ENCODE peak calls at places on chromosomes 6 and 20, in ten cellular contexts. One of them, this sample, is unnamed.

GRCh38 chr6:64932486-64932885 is 774.5 kb downstream of the EYS start:
- DNase-seq in CD8-positive, alpha-beta T cell: no peak
- DNase-seq in upper lobe of right lung: no peak
- DNase-seq in AG04450: no peak
- DNase-seq in A549: no peak
- DNase-seq in CD4-positive, alpha-beta memory T cell: no peak
- DNase-seq in bronchial epithelial cell: peak
- DNase-seq in Karpas-422: no peak
- DNase-seq in fibroblast of the aortic adventitia: no peak
- DNase-seq in epithelial cell of esophagus: peak
- DNase-seq in this sample: no peak

GRCh38 chr6:105746539-105746938 is 339.6 kb upstream of the PRDM1 start:
- DNase-seq in CD8-positive, alpha-beta T cell: no peak
- DNase-seq in upper lobe of right lung: no peak
- DNase-seq in AG04450: no peak
- DNase-seq in A549: no peak
- DNase-seq in CD4-positive, alpha-beta memory T cell: no peak
- DNase-seq in bronchial epithelial cell: no peak
- DNase-seq in Karpas-422: no peak
- DNase-seq in fibroblast of the aortic adventitia: no peak
- DNase-seq in epithelial cell of esophagus: no peak
- DNase-seq in this sample: no peak

GRCh38 chr20:62714006-62714405 is 5.4 kb downstream of the NTSR1 start:
- DNase-seq in CD8-positive, alpha-beta T cell: no peak
- DNase-seq in upper lobe of right lung: no peak
- DNase-seq in AG04450: no peak
- DNase-seq in A549: no peak
- DNase-seq in CD4-positive, alpha-beta memory T cell: no peak
- DNase-seq in bronchial epithelial cell: no peak
- DNase-seq in Karpas-422: no peak
- DNase-seq in fibroblast of the aortic adventitia: no peak
- DNase-seq in epithelial cell of esophagus: no peak
- DNase-seq in this sample: no peak

GRCh38 chr20:46350201-46350985 is 42.1 kb upstream of the CDH22 start:
- DNase-seq in CD8-positive, alpha-beta T cell: no peak
- DNase-seq in upper lobe of right lung: no peak
- DNase-seq in AG04450: peak
- DNase-seq in A549: peak
- DNase-seq in CD4-positive, alpha-beta memory T cell: no peak
- DNase-seq in bronchial epithelial cell: peak
- DNase-seq in Karpas-422: peak
- DNase-seq in fibroblast of the aortic adventitia: peak
- DNase-seq in epithelial cell of esophagus: peak
- DNase-seq in this sample: peak

GRCh38 chr6:161439093-161439492 is 165.2 kb upstream of the AGPAT4 start:
- DNase-seq in CD8-positive, alpha-beta T cell: no peak
- DNase-seq in upper lobe of right lung: no peak
- DNase-seq in AG04450: peak
- DNase-seq in A549: peak
- DNase-seq in CD4-positive, alpha-beta memory T cell: no peak
- DNase-seq in bronchial epithelial cell: peak
- DNase-seq in Karpas-422: no peak
- DNase-seq in fibroblast of the aortic adventitia: peak
- DNase-seq in epithelial cell of esophagus: peak
- DNase-seq in this sample: no peak

GRCh38 chr20:40945754-40946451 is 82.7 kb upstream of the TOP1 start:
- DNase-seq in CD8-positive, alpha-beta T cell: no peak
- DNase-seq in upper lobe of right lung: no peak
- DNase-seq in AG04450: no peak
- DNase-seq in A549: peak
- DNase-seq in CD4-positive, alpha-beta memory T cell: no peak
- DNase-seq in bronchial epithelial cell: peak
- DNase-seq in Karpas-422: peak
- DNase-seq in fibroblast of the aortic adventitia: peak
- DNase-seq in epithelial cell of esophagus: peak
- DNase-seq in this sample: no peak

GRCh38 chr20:62445553-62446340 is 18.4 kb upstream of the RBBP8NL start:
- DNase-seq in CD8-positive, alpha-beta T cell: no peak
- DNase-seq in upper lobe of right lung: no peak
- DNase-seq in AG04450: no peak
- DNase-seq in A549: no peak
- DNase-seq in CD4-positive, alpha-beta memory T cell: no peak
- DNase-seq in bronchial epithelial cell: no peak
- DNase-seq in Karpas-422: no peak
- DNase-seq in fibroblast of the aortic adventitia: no peak
- DNase-seq in epithelial cell of esophagus: no peak
- DNase-seq in this sample: no peak

GRCh38 chr20:10863337-10864060 is 189.7 kb upstream of the JAG1 start:
- DNase-seq in CD8-positive, alpha-beta T cell: no peak
- DNase-seq in upper lobe of right lung: no peak
- DNase-seq in AG04450: peak
- DNase-seq in A549: peak
- DNase-seq in CD4-positive, alpha-beta memory T cell: no peak
- DNase-seq in bronchial epithelial cell: peak
- DNase-seq in Karpas-422: no peak
- DNase-seq in fibroblast of the aortic adventitia: peak
- DNase-seq in epithelial cell of esophagus: peak
- DNase-seq in this sample: no peak

GRCh38 chr6:169292340-169293124 is 38.9 kb upstream of the THBS2 start:
- DNase-seq in CD8-positive, alpha-beta T cell: no peak
- DNase-seq in upper lobe of right lung: no peak
- DNase-seq in AG04450: peak
- DNase-seq in A549: peak
- DNase-seq in CD4-positive, alpha-beta memory T cell: no peak
- DNase-seq in bronchial epithelial cell: peak
- DNase-seq in Karpas-422: no peak
- DNase-seq in fibroblast of the aortic adventitia: peak
- DNase-seq in epithelial cell of esophagus: peak
- DNase-seq in this sample: no peak

GRCh38 chr6:24274441-24275083 is 83.3 kb downstream of the DCDC2 start:
- DNase-seq in CD8-positive, alpha-beta T cell: no peak
- DNase-seq in upper lobe of right lung: no peak
- DNase-seq in AG04450: no peak
- DNase-seq in A549: peak
- DNase-seq in CD4-positive, alpha-beta memory T cell: no peak
- DNase-seq in bronchial epithelial cell: peak
- DNase-seq in Karpas-422: peak
- DNase-seq in fibroblast of the aortic adventitia: peak
- DNase-seq in epithelial cell of esophagus: peak
- DNase-seq in this sample: no peak

GRCh38 chr20:50353289-50353961 is 156.8 kb upstream of the PTPN1 start:
- DNase-seq in CD8-positive, alpha-beta T cell: no peak
- DNase-seq in upper lobe of right lung: no peak
- DNase-seq in AG04450: no peak
- DNase-seq in A549: no peak
- DNase-seq in CD4-positive, alpha-beta memory T cell: no peak
- DNase-seq in bronchial epithelial cell: no peak
- DNase-seq in Karpas-422: no peak
- DNase-seq in fibroblast of the aortic adventitia: no peak
- DNase-seq in epithelial cell of esophagus: no peak
- DNase-seq in this sample: no peak

GRCh38 chr6:168050861-168051586 is 28.0 kb downstream of the FRMD1 start:
- DNase-seq in CD8-positive, alpha-beta T cell: no peak
- DNase-seq in upper lobe of right lung: no peak
- DNase-seq in AG04450: no peak
- DNase-seq in A549: peak
- DNase-seq in CD4-positive, alpha-beta memory T cell: no peak
- DNase-seq in bronchial epithelial cell: no peak
- DNase-seq in Karpas-422: no peak
- DNase-seq in fibroblast of the aortic adventitia: no peak
- DNase-seq in epithelial cell of esophagus: no peak
- DNase-seq in this sample: no peak

GRCh38 chr6:15026832-15027231 is 219.0 kb upstream of the JARID2 start:
- DNase-seq in CD8-positive, alpha-beta T cell: no peak
- DNase-seq in upper lobe of right lung: no peak
- DNase-seq in AG04450: peak
- DNase-seq in A549: peak
- DNase-seq in CD4-positive, alpha-beta memory T cell: no peak
- DNase-seq in bronchial epithelial cell: peak
- DNase-seq in Karpas-422: no peak
- DNase-seq in fibroblast of the aortic adventitia: peak
- DNase-seq in epithelial cell of esophagus: peak
- DNase-seq in this sample: no peak

GRCh38 chr6:107673076-107673494 is 151.0 kb downstream of the SCML4 start:
- DNase-seq in CD8-positive, alpha-beta T cell: no peak
- DNase-seq in upper lobe of right lung: no peak
- DNase-seq in AG04450: no peak
- DNase-seq in A549: no peak
- DNase-seq in CD4-positive, alpha-beta memory T cell: no peak
- DNase-seq in bronchial epithelial cell: no peak
- DNase-seq in Karpas-422: no peak
- DNase-seq in fibroblast of the aortic adventitia: no peak
- DNase-seq in epithelial cell of esophagus: no peak
- DNase-seq in this sample: no peak

GRCh38 chr6:148885920-148886845 is 139.4 kb downstream of the UST start:
- DNase-seq in CD8-positive, alpha-beta T cell: no peak
- DNase-seq in upper lobe of right lung: no peak
- DNase-seq in AG04450: no peak
- DNase-seq in A549: no peak
- DNase-seq in CD4-positive, alpha-beta memory T cell: no peak
- DNase-seq in bronchial epithelial cell: peak
- DNase-seq in Karpas-422: no peak
- DNase-seq in fibroblast of the aortic adventitia: no peak
- DNase-seq in epithelial cell of esophagus: peak
- DNase-seq in this sample: no peak

GRCh38 chr6:6003334-6004146 is 3.2 kb downstream of the NRN1 start:
- DNase-seq in CD8-positive, alpha-beta T cell: no peak
- DNase-seq in upper lobe of right lung: no peak
- DNase-seq in AG04450: no peak
- DNase-seq in A549: no peak
- DNase-seq in CD4-positive, alpha-beta memory T cell: peak
- DNase-seq in bronchial epithelial cell: no peak
- DNase-seq in Karpas-422: peak
- DNase-seq in fibroblast of the aortic adventitia: no peak
- DNase-seq in epithelial cell of esophagus: no peak
- DNase-seq in this sample: no peak
- H3K4me3 ChIP-seq in CD8-positive, alpha-beta T cell: peak
- H3K4me3 ChIP-seq in upper lobe of right lung: peak
- H3K4me3 ChIP-seq in AG04450: no peak
- H3K4me3 ChIP-seq in A549: peak
- H3K4me3 ChIP-seq in CD4-positive, alpha-beta memory T cell: peak
- H3K4me3 ChIP-seq in bronchial epithelial cell: no peak
- H3K4me3 ChIP-seq in Karpas-422: no peak
- H3K4me3 ChIP-seq in fibroblast of the aortic adventitia: no peak
- H3K4me3 ChIP-seq in epithelial cell of esophagus: no peak
- H3K4me3 ChIP-seq in this sample: peak

GRCh38 chr6:53067307-53067706 is 2.1 kb downstream of the FBXO9 start:
- DNase-seq in CD8-positive, alpha-beta T cell: no peak
- DNase-seq in upper lobe of right lung: no peak
- DNase-seq in AG04450: no peak
- DNase-seq in A549: no peak
- DNase-seq in CD4-positive, alpha-beta memory T cell: no peak
- DNase-seq in bronchial epithelial cell: no peak
- DNase-seq in Karpas-422: no peak
- DNase-seq in fibroblast of the aortic adventitia: peak
- DNase-seq in epithelial cell of esophagus: no peak
- DNase-seq in this sample: no peak

GRCh38 chr6:53066874-53067273 is 1.7 kb downstream of the FBXO9 start:
- DNase-seq in CD8-positive, alpha-beta T cell: no peak
- DNase-seq in upper lobe of right lung: no peak
- DNase-seq in AG04450: no peak
- DNase-seq in A549: no peak
- DNase-seq in CD4-positive, alpha-beta memory T cell: no peak
- DNase-seq in bronchial epithelial cell: no peak
- DNase-seq in Karpas-422: no peak
- DNase-seq in fibroblast of the aortic adventitia: no peak
- DNase-seq in epithelial cell of esophagus: no peak
- DNase-seq in this sample: no peak

GRCh38 chr6:53066059-53066406 is 829 bp downstream of the FBXO9 start:
- DNase-seq in CD8-positive, alpha-beta T cell: peak
- DNase-seq in upper lobe of right lung: peak
- DNase-seq in AG04450: no peak
- DNase-seq in A549: peak
- DNase-seq in CD4-positive, alpha-beta memory T cell: peak
- DNase-seq in bronchial epithelial cell: no peak
- DNase-seq in Karpas-422: peak
- DNase-seq in fibroblast of the aortic adventitia: peak
- DNase-seq in epithelial cell of esophagus: peak
- DNase-seq in this sample: no peak

GRCh38 chr6:53069431-53069830 is 4.2 kb downstream of the FBXO9 start:
- DNase-seq in CD8-positive, alpha-beta T cell: no peak
- DNase-seq in upper lobe of right lung: no peak
- DNase-seq in AG04450: no peak
- DNase-seq in A549: no peak
- DNase-seq in CD4-positive, alpha-beta memory T cell: no peak
- DNase-seq in bronchial epithelial cell: no peak
- DNase-seq in Karpas-422: no peak
- DNase-seq in fibroblast of the aortic adventitia: no peak
- DNase-seq in epithelial cell of esophagus: no peak
- DNase-seq in this sample: no peak

GRCh38 chr6:53067799-53068442 is 2.7 kb downstream of the FBXO9 start:
- DNase-seq in CD8-positive, alpha-beta T cell: no peak
- DNase-seq in upper lobe of right lung: no peak
- DNase-seq in AG04450: no peak
- DNase-seq in A549: no peak
- DNase-seq in CD4-positive, alpha-beta memory T cell: no peak
- DNase-seq in bronchial epithelial cell: no peak
- DNase-seq in Karpas-422: peak
- DNase-seq in fibroblast of the aortic adventitia: no peak
- DNase-seq in epithelial cell of esophagus: peak
- DNase-seq in this sample: no peak
- H3K4me3 ChIP-seq in CD8-positive, alpha-beta T cell: no peak
- H3K4me3 ChIP-seq in upper lobe of right lung: no peak
- H3K4me3 ChIP-seq in AG04450: no peak
- H3K4me3 ChIP-seq in A549: no peak
- H3K4me3 ChIP-seq in CD4-positive, alpha-beta memory T cell: no peak
- H3K4me3 ChIP-seq in bronchial epithelial cell: no peak
- H3K4me3 ChIP-seq in Karpas-422: peak
- H3K4me3 ChIP-seq in fibroblast of the aortic adventitia: no peak
- H3K4me3 ChIP-seq in epithelial cell of esophagus: no peak
- H3K4me3 ChIP-seq in this sample: no peak

GRCh38 chr6:144217264-144217663 is 66.9 kb downstream of the STX11 start:
- DNase-seq in CD8-positive, alpha-beta T cell: no peak
- DNase-seq in upper lobe of right lung: no peak
- DNase-seq in AG04450: no peak
- DNase-seq in A549: no peak
- DNase-seq in CD4-positive, alpha-beta memory T cell: no peak
- DNase-seq in bronchial epithelial cell: no peak
- DNase-seq in Karpas-422: no peak
- DNase-seq in fibroblast of the aortic adventitia: peak
- DNase-seq in epithelial cell of esophagus: no peak
- DNase-seq in this sample: no peak
- H3K4me3 ChIP-seq in CD8-positive, alpha-beta T cell: no peak
- H3K4me3 ChIP-seq in upper lobe of right lung: peak
- H3K4me3 ChIP-seq in AG04450: peak
- H3K4me3 ChIP-seq in A549: no peak
- H3K4me3 ChIP-seq in CD4-positive, alpha-beta memory T cell: no peak
- H3K4me3 ChIP-seq in bronchial epithelial cell: no peak
- H3K4me3 ChIP-seq in Karpas-422: peak
- H3K4me3 ChIP-seq in fibroblast of the aortic adventitia: peak
- H3K4me3 ChIP-seq in epithelial cell of esophagus: no peak
- H3K4me3 ChIP-seq in this sample: no peak

DNA sequence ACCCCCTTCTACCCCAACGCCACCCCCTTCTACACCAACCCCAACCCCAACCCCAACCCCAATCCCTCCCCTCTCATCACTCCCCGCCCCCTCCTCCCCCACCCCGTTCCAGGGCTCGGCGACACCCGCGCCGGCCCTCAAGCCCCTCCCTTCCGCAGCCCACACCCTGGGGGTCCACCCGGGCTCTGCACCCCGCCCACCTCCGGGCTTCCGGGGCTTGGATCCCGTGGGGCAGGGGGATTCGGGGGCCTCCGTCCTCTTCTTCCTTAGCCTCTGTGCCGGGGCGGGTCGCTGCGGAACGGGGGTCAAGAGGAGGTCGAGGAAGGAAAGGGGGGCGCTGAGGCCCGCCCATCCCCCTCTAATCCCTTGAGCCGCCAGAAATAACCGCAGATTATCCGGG is 716 bp downstream of the TULP1 start:
- DNase-seq in CD8-positive, alpha-beta T cell: no peak
- DNase-seq in upper lobe of right lung: no peak
- DNase-seq in AG04450: no peak
- DNase-seq in A549: no peak
- DNase-seq in CD4-positive, alpha-beta memory T cell: no peak
- DNase-seq in bronchial epithelial cell: no peak
- DNase-seq in Karpas-422: no peak
- DNase-seq in fibroblast of the aortic adventitia: no peak
- DNase-seq in epithelial cell of esophagus: no peak
- DNase-seq in this sample: no peak
- H3K4me3 ChIP-seq in CD8-positive, alpha-beta T cell: no peak
- H3K4me3 ChIP-seq in upper lobe of right lung: no peak
- H3K4me3 ChIP-seq in AG04450: no peak
- H3K4me3 ChIP-seq in A549: no peak
- H3K4me3 ChIP-seq in CD4-positive, alpha-beta memory T cell: no peak
- H3K4me3 ChIP-seq in bronchial epithelial cell: no peak
- H3K4me3 ChIP-seq in Karpas-422: no peak
- H3K4me3 ChIP-seq in fibroblast of the aortic adventitia: no peak
- H3K4me3 ChIP-seq in epithelial cell of esophagus: no peak
- H3K4me3 ChIP-seq in this sample: no peak

This sample was measured in GM12864.